ENCODE peak calls at places on chromosome 13, in four cellular contexts. One of them, this sample, is unnamed.

GRCh38 chr13:26663801-26664200 is 96.8 kb downstream of the GPR12 start:
- DNase-seq in effector memory CD8-positive, alpha-beta T cell: no peak
- DNase-seq in activated CD4-positive, alpha-beta T cell treated with anti-CD3 and anti-CD28 coated beads for 36 hours: no peak
- DNase-seq in AG09319: no peak
- DNase-seq in this sample: no peak

GRCh38 chr13:37201081-37201480 is 95.6 kb upstream of the CSNK1A1L start:
- DNase-seq in effector memory CD8-positive, alpha-beta T cell: no peak
- DNase-seq in activated CD4-positive, alpha-beta T cell treated with anti-CD3 and anti-CD28 coated beads for 36 hours: no peak
- DNase-seq in AG09319: no peak
- DNase-seq in this sample: no peak

GRCh38 chr13:44801990-44802389 is 187.3 kb downstream of the NUFIP1 start:
- DNase-seq in effector memory CD8-positive, alpha-beta T cell: no peak
- DNase-seq in activated CD4-positive, alpha-beta T cell treated with anti-CD3 and anti-CD28 coated beads for 36 hours: no peak
- DNase-seq in AG09319: no peak
- DNase-seq in this sample: no peak

GRCh38 chr13:110636053-110636475 is 20.7 kb downstream of the NAXD start:
- DNase-seq in effector memory CD8-positive, alpha-beta T cell: no peak
- DNase-seq in activated CD4-positive, alpha-beta T cell treated with anti-CD3 and anti-CD28 coated beads for 36 hours: no peak
- DNase-seq in AG09319: no peak
- DNase-seq in this sample: no peak

GRCh38 chr13:92843549-92843948 is 383.1 kb upstream of the GPC6 start:
- DNase-seq in effector memory CD8-positive, alpha-beta T cell: no peak
- DNase-seq in activated CD4-positive, alpha-beta T cell treated with anti-CD3 and anti-CD28 coated beads for 36 hours: no peak
- DNase-seq in AG09319: peak; percentile 35
- DNase-seq in this sample: no peak

GRCh38 chr13:19927117-19927734 is 31.3 kb upstream of the ZMYM2 start:
- DNase-seq in effector memory CD8-positive, alpha-beta T cell: no peak
- DNase-seq in activated CD4-positive, alpha-beta T cell treated with anti-CD3 and anti-CD28 coated beads for 36 hours: no peak
- DNase-seq in AG09319: peak; percentile 4
- DNase-seq in this sample: no peak

GRCh38 chr13:76438050-76438449 is 448.2 kb downstream of the KCTD12 start:
- DNase-seq in effector memory CD8-positive, alpha-beta T cell: no peak
- DNase-seq in activated CD4-positive, alpha-beta T cell treated with anti-CD3 and anti-CD28 coated beads for 36 hours: no peak
- DNase-seq in AG09319: no peak
- DNase-seq in this sample: no peak

GRCh38 chr13:32586022-32586900 is at the start of gene PDS5B:
- DNase-seq in effector memory CD8-positive, alpha-beta T cell: peak; percentile 97
- DNase-seq in activated CD4-positive, alpha-beta T cell treated with anti-CD3 and anti-CD28 coated beads for 36 hours: peak; percentile 96
- DNase-seq in AG09319: peak; percentile 87
- DNase-seq in this sample: peak; percentile 96

GRCh38 chr13:78376033-78376432 is 227.3 kb downstream of the POU4F1 start:
- DNase-seq in effector memory CD8-positive, alpha-beta T cell: no peak
- DNase-seq in activated CD4-positive, alpha-beta T cell treated with anti-CD3 and anti-CD28 coated beads for 36 hours: no peak
- DNase-seq in AG09319: no peak
- DNase-seq in this sample: no peak

GRCh38 chr13:29884671-29885424 is 34.4 kb upstream of the UBL3 start:
- DNase-seq in effector memory CD8-positive, alpha-beta T cell: no peak
- DNase-seq in activated CD4-positive, alpha-beta T cell treated with anti-CD3 and anti-CD28 coated beads for 36 hours: no peak
- DNase-seq in AG09319: no peak
- DNase-seq in this sample: no peak

This sample was measured in CD4-positive, alpha-beta memory T cell.